ENCODE peak calls at places on chromosomes 1 and 21, in nine cellular contexts. One of them, this sample, is unnamed.
A peak's percentile ranks its signal among the peaks of the same experiment; 100 is the strongest.

GRCh38 chr1:28091043-28091781 is 2.8 kb upstream of the EYA3 start:
- DNase-seq in stimulated activated CD8-positive, alpha-beta memory T cell treated with anti-CD3 and anti-CD28 coated beads, Interleukin-4, amount 100 ng/mL, for 24 hours: peak; percentile 69
- DNase-seq in pancreas: peak; percentile 24
- DNase-seq in spleen: peak; percentile 84
- DNase-seq in frontal cortex: peak; percentile 35
- DNase-seq in activated naive CD8-positive, alpha-beta T cell treated with anti-CD3 and anti-CD28 coated beads for 36 hours: peak; percentile 71
- DNase-seq in astrocyte of the spinal cord: peak; percentile 74
- DNase-seq in amniotic stem cell: peak; percentile 70
- DNase-seq in EH: peak; percentile 74
- DNase-seq in this sample: peak; percentile 80

GRCh38 chr1:229296541-229296941 is 25.6 kb downstream of the RAB4A start:
- DNase-seq in amniotic stem cell: no peak
- DNase-seq in stimulated activated CD8-positive, alpha-beta memory T cell treated with anti-CD3 and anti-CD28 coated beads, Interleukin-4, amount 100 ng/mL, for 24 hours: no peak
- DNase-seq in spleen: no peak
- DNase-seq in frontal cortex: no peak
- DNase-seq in astrocyte of the spinal cord: peak; percentile 41
- DNase-seq in pancreas: no peak
- DNase-seq in activated naive CD8-positive, alpha-beta T cell treated with anti-CD3 and anti-CD28 coated beads for 36 hours: no peak
- DNase-seq in EH: peak; percentile 88
- DNase-seq in this sample: no peak

GRCh38 chr1:18890704-18891103 is 11.7 kb downstream of the ALDH4A1 start:
- DNase-seq in pancreas: no peak
- DNase-seq in amniotic stem cell: no peak
- DNase-seq in stimulated activated CD8-positive, alpha-beta memory T cell treated with anti-CD3 and anti-CD28 coated beads, Interleukin-4, amount 100 ng/mL, for 24 hours: no peak
- DNase-seq in activated naive CD8-positive, alpha-beta T cell treated with anti-CD3 and anti-CD28 coated beads for 36 hours: no peak
- DNase-seq in astrocyte of the spinal cord: peak; percentile 57
- DNase-seq in spleen: no peak
- DNase-seq in frontal cortex: no peak
- DNase-seq in EH: peak; percentile 87
- DNase-seq in this sample: peak; percentile 77

GRCh38 chr1:17596651-17597509 is 57.4 kb downstream of the ARHGEF10L start:
- DNase-seq in stimulated activated CD8-positive, alpha-beta memory T cell treated with anti-CD3 and anti-CD28 coated beads, Interleukin-4, amount 100 ng/mL, for 24 hours: no peak
- DNase-seq in amniotic stem cell: no peak
- DNase-seq in EH: peak; percentile 18
- DNase-seq in pancreas: no peak
- DNase-seq in spleen: no peak
- DNase-seq in astrocyte of the spinal cord: no peak
- DNase-seq in frontal cortex: no peak
- DNase-seq in activated naive CD8-positive, alpha-beta T cell treated with anti-CD3 and anti-CD28 coated beads for 36 hours: no peak
- DNase-seq in this sample: no peak

GRCh38 chr1:177490240-177490639 is 319.5 kb downstream of the BRINP2 start:
- DNase-seq in EH: no peak
- DNase-seq in pancreas: no peak
- DNase-seq in spleen: no peak
- DNase-seq in stimulated activated CD8-positive, alpha-beta memory T cell treated with anti-CD3 and anti-CD28 coated beads, Interleukin-4, amount 100 ng/mL, for 24 hours: no peak
- DNase-seq in amniotic stem cell: no peak
- DNase-seq in astrocyte of the spinal cord: no peak
- DNase-seq in frontal cortex: no peak
- DNase-seq in activated naive CD8-positive, alpha-beta T cell treated with anti-CD3 and anti-CD28 coated beads for 36 hours: no peak
- DNase-seq in this sample: no peak

GRCh38 chr21:38721983-38722382 is 83.7 kb upstream of the ETS2 start:
- DNase-seq in amniotic stem cell: no peak
- DNase-seq in astrocyte of the spinal cord: no peak
- DNase-seq in EH: peak; percentile 46
- DNase-seq in pancreas: no peak
- DNase-seq in stimulated activated CD8-positive, alpha-beta memory T cell treated with anti-CD3 and anti-CD28 coated beads, Interleukin-4, amount 100 ng/mL, for 24 hours: no peak
- DNase-seq in activated naive CD8-positive, alpha-beta T cell treated with anti-CD3 and anti-CD28 coated beads for 36 hours: no peak
- DNase-seq in spleen: no peak
- DNase-seq in frontal cortex: no peak
- DNase-seq in this sample: no peak

GRCh38 chr1:215282557-215282956 is 200.0 kb downstream of the KCNK2 start:
- DNase-seq in spleen: no peak
- DNase-seq in pancreas: no peak
- DNase-seq in frontal cortex: no peak
- DNase-seq in EH: peak; percentile 50
- DNase-seq in stimulated activated CD8-positive, alpha-beta memory T cell treated with anti-CD3 and anti-CD28 coated beads, Interleukin-4, amount 100 ng/mL, for 24 hours: no peak
- DNase-seq in astrocyte of the spinal cord: peak; percentile 9
- DNase-seq in amniotic stem cell: no peak
- DNase-seq in activated naive CD8-positive, alpha-beta T cell treated with anti-CD3 and anti-CD28 coated beads for 36 hours: no peak
- DNase-seq in this sample: no peak

GRCh38 chr1:237864338-237865244 is 26.1 kb downstream of the ZP4 start:
- DNase-seq in stimulated activated CD8-positive, alpha-beta memory T cell treated with anti-CD3 and anti-CD28 coated beads, Interleukin-4, amount 100 ng/mL, for 24 hours: no peak
- DNase-seq in frontal cortex: peak; percentile 36
- DNase-seq in astrocyte of the spinal cord: peak; percentile 46
- DNase-seq in activated naive CD8-positive, alpha-beta T cell treated with anti-CD3 and anti-CD28 coated beads for 36 hours: peak; percentile 19
- DNase-seq in pancreas: peak; percentile 74
- DNase-seq in amniotic stem cell: no peak
- DNase-seq in EH: no peak
- DNase-seq in spleen: peak; percentile 81
- DNase-seq in this sample: peak; percentile 89

GRCh38 chr1:111538343-111539035 is 35.1 kb upstream of the ADORA3 start:
- DNase-seq in stimulated activated CD8-positive, alpha-beta memory T cell treated with anti-CD3 and anti-CD28 coated beads, Interleukin-4, amount 100 ng/mL, for 24 hours: no peak
- DNase-seq in EH: peak; percentile 65
- DNase-seq in activated naive CD8-positive, alpha-beta T cell treated with anti-CD3 and anti-CD28 coated beads for 36 hours: no peak
- DNase-seq in spleen: no peak
- DNase-seq in astrocyte of the spinal cord: peak; percentile 77
- DNase-seq in pancreas: no peak
- DNase-seq in amniotic stem cell: no peak
- DNase-seq in frontal cortex: no peak
- DNase-seq in this sample: no peak

GRCh38 chr1:39854738-39855137 is 28.6 kb downstream of the TRIT1 start:
- DNase-seq in amniotic stem cell: no peak
- DNase-seq in activated naive CD8-positive, alpha-beta T cell treated with anti-CD3 and anti-CD28 coated beads for 36 hours: peak; percentile 25
- DNase-seq in stimulated activated CD8-positive, alpha-beta memory T cell treated with anti-CD3 and anti-CD28 coated beads, Interleukin-4, amount 100 ng/mL, for 24 hours: no peak
- DNase-seq in astrocyte of the spinal cord: no peak
- DNase-seq in spleen: no peak
- DNase-seq in frontal cortex: no peak
- DNase-seq in EH: no peak
- DNase-seq in pancreas: no peak
- DNase-seq in this sample: no peak

GRCh38 chr21:43613755-43614638 is 45.3 kb downstream of the HSF2BP start:
- DNase-seq in EH: peak; percentile 57
- DNase-seq in amniotic stem cell: no peak
- DNase-seq in activated naive CD8-positive, alpha-beta T cell treated with anti-CD3 and anti-CD28 coated beads for 36 hours: no peak
- DNase-seq in pancreas: no peak
- DNase-seq in stimulated activated CD8-positive, alpha-beta memory T cell treated with anti-CD3 and anti-CD28 coated beads, Interleukin-4, amount 100 ng/mL, for 24 hours: no peak
- DNase-seq in astrocyte of the spinal cord: peak; percentile 57
- DNase-seq in spleen: no peak
- DNase-seq in frontal cortex: no peak
- DNase-seq in this sample: no peak

GRCh38 chr1:22141493-22141892 is 1.4 kb downstream of the WNT4 start:
- DNase-seq in astrocyte of the spinal cord: no peak
- DNase-seq in amniotic stem cell: no peak
- DNase-seq in activated naive CD8-positive, alpha-beta T cell treated with anti-CD3 and anti-CD28 coated beads for 36 hours: no peak
- DNase-seq in frontal cortex: no peak
- DNase-seq in EH: no peak
- DNase-seq in pancreas: no peak
- DNase-seq in spleen: no peak
- DNase-seq in stimulated activated CD8-positive, alpha-beta memory T cell treated with anti-CD3 and anti-CD28 coated beads, Interleukin-4, amount 100 ng/mL, for 24 hours: no peak
- DNase-seq in this sample: no peak

GRCh38 chr1:43284065-43284464 is 1.3 kb downstream of the C1orf210 start:
- DNase-seq in amniotic stem cell: no peak
- DNase-seq in spleen: peak; percentile 47
- DNase-seq in EH: no peak
- DNase-seq in astrocyte of the spinal cord: no peak
- DNase-seq in stimulated activated CD8-positive, alpha-beta memory T cell treated with anti-CD3 and anti-CD28 coated beads, Interleukin-4, amount 100 ng/mL, for 24 hours: no peak
- DNase-seq in pancreas: no peak
- DNase-seq in frontal cortex: no peak
- DNase-seq in activated naive CD8-positive, alpha-beta T cell treated with anti-CD3 and anti-CD28 coated beads for 36 hours: no peak
- DNase-seq in this sample: no peak

GRCh38 chr1:183633676-183634343 is 1.8 kb downstream of the ARPC5 start:
- DNase-seq in stimulated activated CD8-positive, alpha-beta memory T cell treated with anti-CD3 and anti-CD28 coated beads, Interleukin-4, amount 100 ng/mL, for 24 hours: no peak
- DNase-seq in EH: peak; percentile 92
- DNase-seq in spleen: no peak
- DNase-seq in amniotic stem cell: peak; percentile 81
- DNase-seq in frontal cortex: peak; percentile 28
- DNase-seq in pancreas: no peak
- DNase-seq in activated naive CD8-positive, alpha-beta T cell treated with anti-CD3 and anti-CD28 coated beads for 36 hours: peak; percentile 9
- DNase-seq in astrocyte of the spinal cord: peak; percentile 91
- DNase-seq in this sample: no peak

GRCh38 chr1:225870883-225871282 is 11.3 kb downstream of the TMEM63A start:
- DNase-seq in spleen: no peak
- DNase-seq in frontal cortex: no peak
- DNase-seq in stimulated activated CD8-positive, alpha-beta memory T cell treated with anti-CD3 and anti-CD28 coated beads, Interleukin-4, amount 100 ng/mL, for 24 hours: no peak
- DNase-seq in activated naive CD8-positive, alpha-beta T cell treated with anti-CD3 and anti-CD28 coated beads for 36 hours: no peak
- DNase-seq in pancreas: no peak
- DNase-seq in EH: no peak
- DNase-seq in amniotic stem cell: no peak
- DNase-seq in astrocyte of the spinal cord: no peak
- DNase-seq in this sample: peak; percentile 24

GRCh38 chr1:20071416-20071815 is 1.4 kb downstream of the PLA2G5 start:
- DNase-seq in activated naive CD8-positive, alpha-beta T cell treated with anti-CD3 and anti-CD28 coated beads for 36 hours: no peak
- DNase-seq in amniotic stem cell: no peak
- DNase-seq in stimulated activated CD8-positive, alpha-beta memory T cell treated with anti-CD3 and anti-CD28 coated beads, Interleukin-4, amount 100 ng/mL, for 24 hours: no peak
- DNase-seq in pancreas: no peak
- DNase-seq in spleen: no peak
- DNase-seq in frontal cortex: no peak
- DNase-seq in astrocyte of the spinal cord: no peak
- DNase-seq in EH: no peak
- DNase-seq in this sample: no peak

GRCh38 chr1:39505289-39505688 is 13.9 kb downstream of the BMP8A start:
- DNase-seq in activated naive CD8-positive, alpha-beta T cell treated with anti-CD3 and anti-CD28 coated beads for 36 hours: no peak
- DNase-seq in stimulated activated CD8-positive, alpha-beta memory T cell treated with anti-CD3 and anti-CD28 coated beads, Interleukin-4, amount 100 ng/mL, for 24 hours: no peak
- DNase-seq in astrocyte of the spinal cord: no peak
- DNase-seq in amniotic stem cell: no peak
- DNase-seq in pancreas: no peak
- DNase-seq in spleen: no peak
- DNase-seq in frontal cortex: no peak
- DNase-seq in EH: no peak
- DNase-seq in this sample: no peak

GRCh38 chr21:30502041-30502440 is at the start of gene KRTAP19-5:
- DNase-seq in stimulated activated CD8-positive, alpha-beta memory T cell treated with anti-CD3 and anti-CD28 coated beads, Interleukin-4, amount 100 ng/mL, for 24 hours: no peak
- DNase-seq in spleen: no peak
- DNase-seq in pancreas: no peak
- DNase-seq in amniotic stem cell: no peak
- DNase-seq in EH: no peak
- DNase-seq in frontal cortex: no peak
- DNase-seq in activated naive CD8-positive, alpha-beta T cell treated with anti-CD3 and anti-CD28 coated beads for 36 hours: no peak
- DNase-seq in astrocyte of the spinal cord: no peak
- DNase-seq in this sample: no peak

GRCh38 chr21:14678987-14679574 is 133.0 kb upstream of the SAMSN1 start:
- DNase-seq in astrocyte of the spinal cord: no peak
- DNase-seq in pancreas: no peak
- DNase-seq in stimulated activated CD8-positive, alpha-beta memory T cell treated with anti-CD3 and anti-CD28 coated beads, Interleukin-4, amount 100 ng/mL, for 24 hours: no peak
- DNase-seq in amniotic stem cell: no peak
- DNase-seq in frontal cortex: no peak
- DNase-seq in spleen: no peak
- DNase-seq in EH: no peak
- DNase-seq in activated naive CD8-positive, alpha-beta T cell treated with anti-CD3 and anti-CD28 coated beads for 36 hours: no peak
- DNase-seq in this sample: no peak

GRCh38 chr1:194445244-194445643 is 1258.8 kb upstream of the B3GALT2 start:
- DNase-seq in frontal cortex: no peak
- DNase-seq in spleen: no peak
- DNase-seq in EH: no peak
- DNase-seq in astrocyte of the spinal cord: no peak
- DNase-seq in stimulated activated CD8-positive, alpha-beta memory T cell treated with anti-CD3 and anti-CD28 coated beads, Interleukin-4, amount 100 ng/mL, for 24 hours: no peak
- DNase-seq in activated naive CD8-positive, alpha-beta T cell treated with anti-CD3 and anti-CD28 coated beads for 36 hours: no peak
- DNase-seq in pancreas: no peak
- DNase-seq in amniotic stem cell: no peak
- DNase-seq in this sample: no peak

GRCh38 chr1:178581351-178581951 is 68.5 kb downstream of the TEX35 start:
- DNase-seq in amniotic stem cell: no peak
- DNase-seq in astrocyte of the spinal cord: no peak
- DNase-seq in activated naive CD8-positive, alpha-beta T cell treated with anti-CD3 and anti-CD28 coated beads for 36 hours: no peak
- DNase-seq in frontal cortex: no peak
- DNase-seq in stimulated activated CD8-positive, alpha-beta memory T cell treated with anti-CD3 and anti-CD28 coated beads, Interleukin-4, amount 100 ng/mL, for 24 hours: no peak
- DNase-seq in pancreas: no peak
- DNase-seq in spleen: peak; percentile 88
- DNase-seq in EH: no peak
- DNase-seq in this sample: no peak

GRCh38 chr1:230423936-230424335 is 2.2 kb downstream of the PGBD5 start:
- DNase-seq in amniotic stem cell: no peak
- DNase-seq in astrocyte of the spinal cord: no peak
- DNase-seq in spleen: no peak
- DNase-seq in EH: no peak
- DNase-seq in frontal cortex: no peak
- DNase-seq in activated naive CD8-positive, alpha-beta T cell treated with anti-CD3 and anti-CD28 coated beads for 36 hours: no peak
- DNase-seq in stimulated activated CD8-positive, alpha-beta memory T cell treated with anti-CD3 and anti-CD28 coated beads, Interleukin-4, amount 100 ng/mL, for 24 hours: no peak
- DNase-seq in pancreas: no peak
- DNase-seq in this sample: no peak

GRCh38 chr1:54287176-54287650 is 87.2 kb downstream of the MRPL37 start:
- DNase-seq in EH: peak; percentile 91
- DNase-seq in spleen: peak; percentile 82
- DNase-seq in astrocyte of the spinal cord: peak; percentile 87
- DNase-seq in pancreas: peak; percentile 77
- DNase-seq in frontal cortex: no peak
- DNase-seq in activated naive CD8-positive, alpha-beta T cell treated with anti-CD3 and anti-CD28 coated beads for 36 hours: peak; percentile 89
- DNase-seq in amniotic stem cell: no peak
- DNase-seq in stimulated activated CD8-positive, alpha-beta memory T cell treated with anti-CD3 and anti-CD28 coated beads, Interleukin-4, amount 100 ng/mL, for 24 hours: peak; percentile 53
- DNase-seq in this sample: peak; percentile 62

This sample was measured in right lobe of liver.